ENCODE peak calls at places on chromosomes 12 and 14, in seven cellular contexts. I is cardiac fibroblast, P is EL, N is WTC11, O is right cardiac atrium, H is aorta, C is NCI-H748 treated with DMSO at 0.1 percent for 48 hours. L is an unnamed sample.

GRCh38 chr14:91299483-91300115 is 55.1 kb upstream of the GPR68 start:
- DNase-seq in I (no peak), O (no peak), C (no peak), N (no peak), H (no peak), P (no peak), L (no peak)

GRCh38 chr14:92475451-92476187 is 38.0 kb upstream of the RIN3 start:
- DNase-seq in N (no peak), O (peak), I (peak), H (peak), P (no peak), C (peak), L (no peak)

GRCh38 chr12:52005903-52006703 is 643 bp upstream of the TAMALIN start:
- DNase-seq in P (no peak), N (peak), C (no peak), I (no peak), O (peak), H (peak), L (no peak)

GRCh38 chr12:79988368-79988767 is 53.5 kb upstream of the PPP1R12A start:
- DNase-seq in I (peak), H (no peak), P (peak), C (no peak), O (no peak), N (no peak), L (no peak)

GRCh38 chr12:59383426-59383822 is 212.4 kb upstream of the SLC16A7 start:
- DNase-seq in H (no peak), C (no peak), I (peak), P (peak), O (no peak), N (no peak), L (no peak)

GRCh38 chr14:80150301-80150700 is 61.0 kb downstream of the DIO2 start:
- DNase-seq in N (no peak), P (peak), I (no peak), C (no peak), O (no peak), H (no peak), L (no peak)

GRCh38 chr14:77682158-77682553 is 25.7 kb downstream of the ALKBH1 start:
- DNase-seq in H (no peak), I (no peak), N (no peak), O (no peak), P (peak), C (no peak), L (no peak)

GRCh38 chr14:34081576-34082136 is 130.8 kb upstream of the EGLN3 start:
- DNase-seq in O (no peak), C (peak), P (peak), H (no peak), I (peak), N (no peak), L (no peak)

GRCh38 chr12:128727999-128728398 is 95.8 kb downstream of the SLC15A4 start:
- DNase-seq in C (no peak), N (no peak), P (no peak), I (no peak), O (no peak), H (no peak), L (no peak)

GRCh38 chr12:21369141-21369980 is 3.3 kb upstream of the IAPP start:
- DNase-seq in C (no peak), I (no peak), H (no peak), N (no peak), P (peak), O (no peak), L (peak)

GRCh38 chr12:77625441-77625840 is 205.3 kb upstream of the NAV3 start:
- DNase-seq in O (no peak), I (peak), C (no peak), H (no peak), N (no peak), P (peak), L (no peak)

GRCh38 chr12:12405882-12406281 is 49.0 kb downstream of the BORCS5 start:
- DNase-seq in P (no peak), I (no peak), H (no peak), N (no peak), O (no peak), C (no peak), L (no peak)

GRCh38 chr14:38279556-38279955 is 23.7 kb upstream of the CLEC14A start:
- DNase-seq in C (no peak), N (no peak), P (no peak), H (no peak), O (no peak), I (no peak), L (no peak)